ENCODE peak calls at places on chromosome 15, in ten cellular contexts. B, F, D, K, Q, H, R, U, Y and M are unnamed samples.
A peak's percentile ranks its signal among the peaks of the same experiment; 100 is the strongest.

GRCh38 chr15:47184405-47185221 is 532.7 kb upstream of the SEMA6D start:
- DNase-seq in H (peak; percentile 16), D (peak; percentile 54), K (peak; percentile 58), B (peak; percentile 17), Q (peak; percentile 43), R (no peak), F (no peak), Y (no peak), U (no peak), M (peak; percentile 61)

GRCh38 chr15:69749797-69750196 is 297.2 kb downstream of the RPLP1 start:
- DNase-seq in B (no peak), F (no peak), Q (no peak), D (no peak), K (no peak), H (no peak), U (no peak), R (no peak), Y (peak; percentile 48), M (no peak)

GRCh38 chr15:49715213-49715612 is 94.4 kb downstream of the DTWD1 start:
- DNase-seq in F (no peak), Q (no peak), B (no peak), Y (no peak), D (no peak), R (no peak), U (no peak), H (no peak), K (no peak), M (no peak)

GRCh38 chr15:49810651-49811175 is 189.9 kb downstream of the DTWD1 start:
- DNase-seq in B (no peak), Q (no peak), U (no peak), F (no peak), Y (no peak), R (no peak), K (no peak), H (no peak), D (no peak), M (no peak)

GRCh38 chr15:70415330-70415884 is 317.7 kb upstream of the TLE3 start:
- DNase-seq in D (no peak), K (no peak), R (no peak), B (no peak), H (no peak), U (no peak), Y (no peak), Q (peak; percentile 61), F (no peak), M (no peak)

GRCh38 chr15:85415779-85416178 is 35.4 kb downstream of the AKAP13 start:
- DNase-seq in K (no peak), Y (no peak), Q (no peak), D (no peak), H (no peak), U (no peak), F (no peak), R (no peak), B (no peak), M (no peak)

GRCh38 chr15:78739996-78740903 is 71.0 kb downstream of the ADAMTS7 start:
- DNase-seq in R (peak; percentile 65), U (no peak), Q (peak; percentile 81), H (peak; percentile 72), B (no peak), F (peak; percentile 88), Y (peak; percentile 34), D (peak; percentile 68), K (peak; percentile 66), M (peak; percentile 81)

GRCh38 chr15:35522061-35522460 is 23.9 kb downstream of the DPH6 start:
- DNase-seq in F (no peak), H (no peak), K (no peak), R (no peak), Q (no peak), D (no peak), Y (no peak), B (no peak), U (no peak), M (no peak)

GRCh38 chr15:65085990-65086679 is 9.6 kb downstream of the KBTBD13 start:
- DNase-seq in Q (no peak), D (peak; percentile 8), R (no peak), K (no peak), B (no peak), H (no peak), F (no peak), U (no peak), Y (no peak), M (no peak)

GRCh38 chr15:73873889-73874511 is 636 bp downstream of the TBC1D21 start:
- DNase-seq in Q (no peak), D (peak; percentile 73), H (peak; percentile 37), Y (no peak), F (peak; percentile 23), U (peak; percentile 60), B (no peak), K (no peak), R (no peak), M (no peak)

DNA sequence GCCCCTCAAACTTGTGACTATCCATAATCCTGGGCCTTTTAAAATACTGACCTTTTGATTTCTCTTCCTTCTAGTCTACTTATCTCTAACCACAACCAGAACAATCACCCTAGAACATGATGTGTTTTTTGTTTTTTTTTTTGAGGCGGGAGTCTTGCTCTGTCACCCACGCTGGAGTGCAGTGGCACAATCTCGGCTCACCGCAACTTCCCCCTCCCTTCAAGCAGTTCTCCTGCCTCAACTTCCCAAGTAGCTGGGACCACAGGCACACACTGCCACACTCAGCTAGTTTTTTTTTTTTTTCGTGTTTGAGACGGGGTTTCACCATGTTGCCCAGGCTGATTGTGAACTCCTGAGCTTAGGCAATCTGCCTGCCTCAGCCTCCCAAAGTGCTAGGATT is 25.1 kb downstream of the VPS39 start:
- DNase-seq in Q (no peak), F (no peak), H (no peak), R (no peak), B (no peak), U (no peak), K (no peak), Y (no peak), D (no peak), M (peak; percentile 82)
- H3K27ac ChIP-seq in Q (no peak overlapping the region), F (no peak overlapping the region), H (no peak overlapping the region), R (no peak overlapping the region), B (no peak overlapping the region), U (no peak overlapping the region), K (no peak overlapping the region), Y (no peak overlapping the region), D (no peak overlapping the region), M (peak overlapping the region; percentile 26)

GRCh38 chr15:36877796-36878744 is 222.3 kb downstream of the MEIS2 start:
- DNase-seq in U (no peak), D (no peak), B (no peak), Q (no peak), K (peak; percentile 54), Y (no peak), F (no peak), R (no peak), H (no peak), M (no peak)

GRCh38 chr15:36880226-36880912 is 220.0 kb downstream of the MEIS2 start:
- DNase-seq in R (no peak), Y (no peak), B (no peak), U (no peak), Q (no peak), K (peak; percentile 53), D (no peak), H (no peak), F (no peak), M (no peak)

GRCh38 chr15:36879568-36880225 is 220.7 kb downstream of the MEIS2 start:
- DNase-seq in Y (no peak), H (no peak), F (no peak), Q (no peak), B (no peak), K (no peak), U (no peak), R (no peak), D (no peak), M (no peak)

GRCh38 chr15:36878745-36879262 is 221.5 kb downstream of the MEIS2 start:
- DNase-seq in Q (no peak), B (no peak), D (no peak), U (no peak), K (no peak), Y (no peak), H (no peak), F (no peak), R (no peak), M (no peak)

GRCh38 chr15:36877294-36877693 is 223.1 kb downstream of the MEIS2 start:
- DNase-seq in K (no peak), B (no peak), Q (no peak), U (no peak), H (no peak), Y (no peak), F (no peak), R (no peak), D (no peak), M (no peak)
- H3K27me3 ChIP-seq in K (peaks cover 25% of the 10 kb centered on the region), B (peaks cover 30% of the 10 kb centered on the region), Q (no peaks in the 10 kb centered on the region), U (no peaks in the 10 kb centered on the region), H (peaks cover 7% of the 10 kb centered on the region), Y (peaks cover 35% of the 10 kb centered on the region), F (peaks cover 23% of the 10 kb centered on the region), R (peaks cover 8% of the 10 kb centered on the region), D (peaks cover 76% of the 10 kb centered on the region), M (peaks cover 64% of the 10 kb centered on the region)

GRCh38 chr15:72136170-72137051 is 18.2 kb downstream of the SENP8 start:
- DNase-seq in F (no peak), H (no peak), Y (no peak), R (no peak), K (no peak), U (no peak), B (no peak), D (no peak), Q (no peak), M (no peak)

GRCh38 chr15:72139667-72140066 is 21.5 kb downstream of the SENP8 start:
- DNase-seq in H (no peak), R (no peak), F (no peak), Q (no peak), Y (no peak), K (no peak), U (no peak), B (no peak), D (no peak), M (no peak)

GRCh38 chr15:72141171-72142084 is 23.2 kb downstream of the SENP8 start:
- DNase-seq in D (no peak), R (no peak), F (no peak), U (no peak), B (no peak), Q (no peak), Y (no peak), H (no peak), K (no peak), M (no peak)

GRCh38 chr15:72135719-72136118 is 17.5 kb downstream of the SENP8 start:
- DNase-seq in D (no peak), H (no peak), F (no peak), U (no peak), B (no peak), Y (no peak), R (no peak), K (no peak), Q (no peak), M (no peak)

DNA sequence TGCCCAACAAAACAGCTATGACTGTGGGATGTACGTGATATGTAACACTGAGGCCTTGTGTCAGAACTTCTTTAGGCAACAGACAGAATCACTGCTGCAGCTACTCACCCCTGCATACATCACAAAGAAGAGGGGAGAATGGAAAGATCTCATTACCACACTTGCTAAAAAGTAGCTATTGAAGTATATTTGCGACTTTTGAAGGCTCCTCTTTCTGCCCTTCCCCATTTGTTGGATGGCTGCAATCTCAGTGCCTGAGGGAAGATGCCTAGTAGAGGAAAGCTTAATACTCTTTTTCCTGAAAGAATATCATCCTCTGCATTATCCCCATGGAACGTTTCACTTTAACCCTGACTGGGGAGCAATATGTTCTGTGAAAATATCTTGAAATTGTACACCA is 21.9 kb downstream of the SENP8 start:
- DNase-seq in F (no peak), K (no peak), H (no peak), B (no peak), Q (no peak), R (no peak), U (no peak), D (no peak), Y (no peak), M (no peak)
- TF ChIP-seq CTCF in F (no peak), K (no peak), H (no peak), B (no peak), Q (no peak), R (no peak), U (no peak), D (no peak), Y (no peak), M (no peak)

GRCh38 chr15:44490628-44491027 is 46.3 kb upstream of the EIF3J start:
- DNase-seq in D (no peak), Y (no peak), H (no peak), F (no peak), B (no peak), K (no peak), R (no peak), U (no peak), Q (no peak), M (no peak)
- H3K27ac ChIP-seq in D (no peak overlapping the region), Y (no peak overlapping the region), H (no peak overlapping the region), F (no peak overlapping the region), B (no peak overlapping the region), K (no peak overlapping the region), R (no peak overlapping the region), U (no peak overlapping the region), Q (no peak overlapping the region), M (no peak overlapping the region)